ENCODE peak calls at places on chromosomes 12 and 14, in seven cellular contexts. Z, K, T, W, J, R and X are unnamed samples.
A peak's percentile ranks its signal among the peaks of the same experiment; 100 is the strongest.

GRCh38 chr12:124694250-124694649 is 126.8 kb upstream of the NCOR2 start:
- DNase-seq in R (no peak), J (no peak), K (no peak), Z (peak; percentile 57), W (peak; percentile 29), T (no peak), X (no peak)

GRCh38 chr12:70190252-70191010 is 52.8 kb upstream of the CNOT2 start:
- DNase-seq in Z (no peak), R (no peak), K (no peak), T (no peak), W (no peak), J (no peak), X (no peak)

GRCh38 chr12:99619389-99620158 is 28.0 kb upstream of the GARIN6 start:
- DNase-seq in K (no peak), T (no peak), Z (peak; percentile 81), R (peak; percentile 19), J (no peak), W (no peak), X (no peak)

GRCh38 chr14:72736791-72737559 is 156.9 kb downstream of the DPF3 start:
- DNase-seq in K (no peak), J (no peak), Z (no peak), R (peak; percentile 53), T (no peak), W (no peak), X (no peak)

GRCh38 chr14:95533391-95533821 is 1.4 kb upstream of the GLRX5 start:
- DNase-seq in W (no peak), T (no peak), J (no peak), R (peak; percentile 59), K (no peak), Z (peak; percentile 92), X (no peak)

GRCh38 chr14:20986811-20987210 is 3.0 kb upstream of the METTL17 start:
- DNase-seq in W (no peak), Z (no peak), K (peak; percentile 83), J (no peak), R (peak; percentile 53), T (no peak), X (peak; percentile 91)

GRCh38 chr14:21671371-21671770 is 2.2 kb downstream of the OR4E1 start:
- DNase-seq in W (no peak), K (no peak), T (no peak), Z (no peak), R (peak; percentile 31), J (no peak), X (no peak)

GRCh38 chr12:14588571-14588970 is 20.9 kb upstream of the PLBD1 start:
- DNase-seq in R (peak; percentile 26), K (no peak), T (no peak), Z (no peak), J (no peak), W (no peak), X (no peak)

GRCh38 chr14:68309631-68310030 is 483.2 kb downstream of the ZFP36L1 start:
- DNase-seq in R (no peak), Z (peak; percentile 46), K (no peak), T (no peak), W (peak; percentile 37), J (no peak), X (no peak)

GRCh38 chr12:1797991-1798733 is 22.2 kb upstream of the LRTM2 start:
- DNase-seq in R (no peak), Z (no peak), W (no peak), T (no peak), J (no peak), K (no peak), X (no peak)